ENCODE peak calls at places on chromosomes 13 and 19, in seven cellular contexts. R, A, Y, N, W, E and S are unnamed samples.

GRCh38 chr19:1618157-1619093 is 13.2 kb upstream of the UQCR11 start:
- DNase-seq in E (peak; percentile 59), A (no peak), Y (peak; percentile 65), W (no peak), R (peak; percentile 84), N (no peak), S (peak; percentile 80)

GRCh38 chr19:46383171-46383815 is 30.1 kb downstream of the CCDC8 start:
- DNase-seq in E (peak; percentile 17), A (no peak), N (peak; percentile 10), Y (no peak), R (no peak), W (no peak), S (no peak)

GRCh38 chr19:12222980-12223630 is 60.2 kb downstream of the ZNF136 start:
- DNase-seq in E (no peak), W (no peak), R (no peak), N (no peak), A (no peak), Y (no peak), S (no peak)

GRCh38 chr19:7856679-7857663 is 17.2 kb downstream of the PRR36 start:
- DNase-seq in R (no peak), N (no peak), Y (no peak), E (no peak), A (no peak), W (no peak), S (no peak)

GRCh38 chr19:12647490-12648071 is 19.0 kb downstream of the MAN2B1 start:
- DNase-seq in R (peak; percentile 66), E (no peak), A (no peak), N (peak; percentile 79), W (no peak), Y (peak; percentile 78), S (no peak)

GRCh38 chr19:5804516-5805464 is at the start of gene NRTN:
- DNase-seq in A (no peak), N (no peak), W (no peak), Y (peak; percentile 68), E (no peak), R (peak; percentile 89), S (peak; percentile 70)

GRCh38 chr13:46297338-46297737 is 85.6 kb downstream of the LRRC63 start:
- DNase-seq in A (no peak), Y (no peak), W (no peak), N (no peak), R (no peak), E (no peak), S (no peak)

GRCh38 chr13:86383151-86383550 is 583.9 kb upstream of the SLITRK6 start:
- DNase-seq in W (no peak), R (no peak), A (no peak), N (no peak), E (no peak), Y (no peak), S (no peak)

GRCh38 chr19:3626473-3627350 is at the start of gene CACTIN:
- DNase-seq in N (peak; percentile 100), E (peak; percentile 99), A (peak; percentile 97), R (peak; percentile 100), Y (peak; percentile 100), W (peak; percentile 98), S (peak; percentile 100)

GRCh38 chr19:29504454-29504853 is 21.3 kb upstream of the VSTM2B start:
- DNase-seq in W (no peak), A (no peak), Y (no peak), E (no peak), N (peak; percentile 16), R (no peak), S (no peak)